ENCODE peak calls at places on chromosomes 7 and 10, in four cellular contexts. Y is H1, G is GM12878, D is HepG2. K is an unnamed sample.

GRCh38 chr7:45595809-45596664 is 21.9 kb downstream of the ADCY1 start:
- DNase-seq in G (no peak), Y (no peak), D (no peak), K (no peak)

GRCh38 chr7:128259131-128260056 is 18.3 kb downstream of the LEP start:
- DNase-seq in D (no peak), Y (no peak), G (no peak), K (no peak)

GRCh38 chr10:103616705-103617361 is 123.3 kb downstream of the NEURL1 start:
- DNase-seq in Y (no peak), D (no peak), G (no peak), K (no peak)

GRCh38 chr7:46145412-46145811 is 224.3 kb upstream of the IGFBP3 start:
- DNase-seq in D (peak), Y (peak), G (no peak), K (no peak)

GRCh38 chr7:55032069-55032699 is 13.4 kb downstream of the EGFR start:
- DNase-seq in D (no peak), Y (no peak), G (no peak), K (no peak)

GRCh38 chr7:131670401-131670800 is 114.0 kb upstream of the PODXL start:
- DNase-seq in Y (no peak), D (no peak), G (no peak), K (no peak)

GRCh38 chr10:101287922-101288638 is 58.8 kb upstream of the LBX1 start:
- DNase-seq in G (no peak), D (peak), Y (no peak), K (peak)

GRCh38 chr10:72291019-72291532 is 17.4 kb downstream of the DDIT4 start:
- DNase-seq in Y (no peak), D (no peak), G (no peak), K (peak)

GRCh38 chr7:77831481-77831880 is 32.9 kb downstream of the PHTF2 start:
- DNase-seq in Y (no peak), G (no peak), D (no peak), K (no peak)

GRCh38 chr10:76311752-76312699 is 880.6 kb downstream of the LRMDA start:
- DNase-seq in Y (no peak), D (peak), G (no peak), K (peak)

GRCh38 chr7:51689547-51689946 is 372.9 kb upstream of the COBL start:
- DNase-seq in Y (no peak), G (no peak), D (no peak), K (no peak)

GRCh38 chr10:103663802-103664201 is 170.3 kb downstream of the NEURL1 start:
- DNase-seq in G (no peak), D (no peak), Y (no peak), K (no peak)

GRCh38 chr7:27745064-27745583 is 5.2 kb downstream of the TAX1BP1 start:
- DNase-seq in Y (no peak), G (no peak), D (peak), K (no peak)

GRCh38 chr10:118982366-118982765 is 47.1 kb upstream of the NANOS1 start:
- DNase-seq in G (no peak), Y (no peak), D (no peak), K (no peak)

GRCh38 chr7:19242246-19242645 is 97.0 kb upstream of the FERD3L start:
- DNase-seq in G (no peak), Y (no peak), D (no peak), K (no peak)

GRCh38 chr7:16586081-16586874 is 59.3 kb downstream of the ANKMY2 start:
- DNase-seq in Y (no peak), D (no peak), G (no peak), K (no peak)

GRCh38 chr10:116163308-116163707 is 109.7 kb downstream of the GFRA1 start:
- DNase-seq in G (no peak), Y (no peak), D (no peak), K (no peak)

GRCh38 chr7:23183279-23184012 is 1.6 kb downstream of the NUP42 start:
- DNase-seq in G (peak), D (no peak), Y (no peak), K (no peak)

GRCh38 chr7:132687016-132687415 is 110.7 kb upstream of the PLXNA4 start:
- DNase-seq in Y (no peak), D (no peak), G (no peak), K (no peak)

GRCh38 chr10:62186999-62187695 is 81.5 kb downstream of the RTKN2 start:
- DNase-seq in Y (no peak), D (no peak), G (no peak), K (no peak)

GRCh38 chr10:122343135-122343800 is 31.2 kb upstream of the PLEKHA1 start:
- DNase-seq in D (no peak), Y (no peak), G (no peak), K (no peak)

GRCh38 chr10:101843032-101843991 is at the start of gene KCNIP2:
- DNase-seq in G (no peak), Y (no peak), D (no peak), K (peak)

GRCh38 chr10:2077231-2077630 is 339.9 kb upstream of the ADARB2 start:
- DNase-seq in D (no peak), Y (no peak), G (no peak), K (no peak)

GRCh38 chr10:32582946-32583345 is 137.0 kb downstream of the CCDC7 start:
- DNase-seq in D (no peak), G (no peak), Y (no peak), K (no peak)

GRCh38 chr10:120085386-120085785 is 192.9 kb downstream of the SEC23IP start:
- DNase-seq in Y (no peak), G (no peak), D (no peak), K (no peak)

GRCh38 chr10:107415446-107415845 is 250.9 kb upstream of the SORCS1 start:
- DNase-seq in Y (no peak), D (no peak), G (no peak), K (no peak)
- TF ChIP-seq BRCA1 in Y (no peak), D (no peak), G (no peak), K (no peak)

GRCh38 chr7:64875658-64876406 is 27.2 kb upstream of the ZNF273 start:
- DNase-seq in G (no peak), Y (no peak), D (no peak), K (no peak)
- TF ChIP-seq BRCA1 in G (no peak), Y (no peak), D (no peak), K (no peak)

GRCh38 chr7:143416565-143417149 is 8.0 kb upstream of the EPHA1 start:
- DNase-seq in D (peak), Y (no peak), G (no peak), K (peak)
- TF ChIP-seq BRCA1 in D (no peak), Y (no peak), G (no peak), K (no peak)

GRCh38 chr7:101754432-101755159 is 62.8 kb upstream of the CUX1 start:
- DNase-seq in Y (no peak), D (no peak), G (no peak), K (no peak)
- TF ChIP-seq BRCA1 in Y (no peak), D (no peak), G (no peak), K (no peak)

GRCh38 chr10:114963908-114964307 is 25.9 kb downstream of the TRUB1 start:
- DNase-seq in D (no peak), Y (no peak), G (no peak), K (no peak)
- TF ChIP-seq BRCA1 in D (no peak), Y (no peak), G (no peak), K (no peak)

GRCh38 chr10:93672022-93672678 is 30.2 kb downstream of the FRA10AC1 start:
- DNase-seq in G (no peak), Y (no peak), D (peak), K (no peak)

GRCh38 chr10:93666030-93666429 is 36.4 kb downstream of the FRA10AC1 start:
- DNase-seq in D (no peak), Y (no peak), G (no peak), K (no peak)

GRCh38 chr10:93670372-93670771 is 32.0 kb downstream of the FRA10AC1 start:
- DNase-seq in Y (no peak), G (no peak), D (no peak), K (no peak)

GRCh38 chr10:93671042-93671441 is 31.4 kb downstream of the FRA10AC1 start:
- DNase-seq in G (no peak), D (no peak), Y (no peak), K (no peak)

GRCh38 chr10:93667795-93668194 is 34.6 kb downstream of the FRA10AC1 start:
- DNase-seq in Y (no peak), D (no peak), G (no peak), K (no peak)
- TF ChIP-seq BRCA1 in Y (no peak), D (no peak), G (no peak), K (no peak)

DNA sequence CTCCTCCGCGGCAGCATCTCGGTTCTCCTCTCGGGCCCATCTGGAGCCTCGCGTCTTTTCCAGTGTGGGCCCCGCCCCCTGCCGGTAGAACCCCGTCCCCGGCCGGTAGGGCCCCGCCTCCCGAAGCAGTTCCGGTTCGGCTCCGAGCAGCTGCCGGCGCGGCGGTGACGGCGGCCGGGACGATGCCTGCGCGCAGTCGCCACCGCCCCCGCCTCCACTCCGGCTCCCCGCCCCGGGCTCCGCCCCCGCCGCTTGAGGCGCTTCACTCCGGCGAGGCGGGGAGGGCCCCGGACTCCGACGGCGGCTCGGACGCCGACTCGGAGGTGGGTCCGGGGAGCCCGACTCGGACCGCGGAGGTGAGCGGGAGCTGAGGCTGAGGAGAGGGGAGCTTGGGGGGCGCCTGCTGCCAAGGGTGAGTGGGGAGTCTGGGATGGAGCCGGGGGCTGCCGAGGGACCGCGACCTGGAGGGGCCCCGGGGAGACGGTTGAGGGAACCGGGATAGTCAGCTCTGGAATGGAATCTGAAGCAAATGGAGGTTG is at the start of gene SAMD8:
- DNase-seq in D (peak), G (peak), Y (peak), K (peak)
- TF ChIP-seq BRCA1 in D (no peak), G (peak), Y (peak), K (no peak)

DNA sequence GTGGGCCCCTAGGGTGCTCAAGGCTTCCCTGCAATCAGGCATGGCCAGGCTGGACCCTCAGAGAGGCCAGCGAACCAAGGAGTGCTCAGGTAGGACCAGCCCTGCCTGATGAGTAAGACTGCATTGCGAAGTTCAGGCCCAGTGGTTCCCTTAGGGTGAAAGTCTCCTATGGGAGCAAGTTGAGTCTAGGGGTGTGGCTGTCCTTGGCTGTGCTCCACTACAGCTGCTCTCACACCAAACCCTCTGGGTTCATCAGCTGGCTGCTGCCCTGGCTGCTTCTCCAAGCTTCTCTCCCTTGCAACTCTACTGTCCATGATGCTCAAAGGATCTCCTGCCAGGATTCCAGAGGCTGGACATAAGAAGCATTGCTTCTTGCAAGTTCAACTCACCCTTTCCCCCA is 18.7 kb downstream of the FAM25A start:
- DNase-seq in G (no peak), D (no peak), Y (no peak), K (no peak)
- TF ChIP-seq BRCA1 in G (no peak), D (no peak), Y (no peak), K (no peak)

DNA sequence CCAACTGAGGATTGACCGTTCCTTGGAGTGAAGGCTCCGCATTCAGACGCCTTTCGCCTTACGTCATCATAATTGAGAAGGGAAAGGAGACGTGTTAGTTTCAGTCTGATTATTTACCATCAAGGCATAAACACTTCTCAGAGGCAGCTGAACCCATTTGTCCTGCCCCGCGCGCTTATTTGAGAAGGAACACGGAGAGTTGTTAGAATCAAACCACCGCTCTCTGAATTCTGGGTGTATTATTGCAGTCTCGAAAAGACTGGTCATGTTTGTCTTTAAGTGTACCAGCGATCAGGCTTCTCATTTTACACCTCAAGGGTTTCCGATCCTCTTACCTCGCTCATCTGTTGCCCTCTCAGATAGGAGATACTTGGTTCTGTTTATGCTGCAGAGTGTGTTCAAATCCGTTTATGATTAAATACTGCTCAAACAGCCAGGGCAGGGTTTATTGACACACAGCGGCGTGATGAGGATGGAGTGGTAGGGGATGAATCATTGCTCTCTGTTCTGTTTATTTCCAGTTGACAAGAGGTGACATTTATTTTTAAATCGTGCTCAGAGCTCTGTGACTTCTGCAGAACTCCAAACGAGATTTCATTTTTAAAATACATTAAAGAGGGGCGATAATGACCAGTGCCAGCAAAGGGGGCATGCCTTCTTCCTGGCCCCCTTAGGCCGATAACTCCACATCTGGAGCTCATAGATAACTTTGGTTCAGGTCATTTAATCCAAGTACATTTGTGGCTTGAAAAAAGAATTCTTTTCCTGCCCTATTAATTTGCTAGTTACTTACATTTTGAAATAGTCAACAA is 30.5 kb downstream of the FOXK1 start:
- DNase-seq in Y (no peak), G (no peak), D (peak), K (peak)
- TF ChIP-seq BRCA1 in Y (no peak), G (no peak), D (no peak), K (no peak)